ENCODE peak calls at places on chromosomes 16 and 17, in ten cellular contexts. H is left colon, W is HS-5, K is fibroblast of the conjunctiva, E is dorsolateral prefrontal cortex, L is nephron progenitor cell, V is foreskin fibroblast, Q is neural crest cell, A is lung microvascular endothelial cell, T is non-pigmented ciliary epithelial cell. R is an unnamed sample.

GRCh38 chr16:85969159-85969558 is 70.2 kb downstream of the IRF8 start:
- DNase-seq in A (no peak), E (no peak), H (no peak), Q (no peak), L (no peak), K (no peak), V (peak; percentile 41), W (no peak), T (peak; percentile 30), R (no peak)

GRCh38 chr17:32451879-32452278 is 7.6 kb downstream of the PSMD11 start:
- DNase-seq in V (no peak), W (no peak), E (no peak), H (no peak), T (no peak), K (no peak), A (no peak), Q (no peak), L (no peak), R (no peak)

GRCh38 chr17:81723651-81724209 is 11.6 kb downstream of the SLC25A10 start:
- DNase-seq in K (no peak), W (no peak), Q (no peak), T (no peak), H (no peak), E (no peak), A (no peak), V (no peak), L (no peak), R (no peak)

GRCh38 chr16:76441886-76442285 is 164.7 kb downstream of the CNTNAP4 start:
- DNase-seq in E (no peak), H (no peak), K (no peak), W (no peak), Q (no peak), A (no peak), V (no peak), L (no peak), T (no peak), R (no peak)

GRCh38 chr17:31877911-31878702 is 19.1 kb upstream of the COPRS start:
- DNase-seq in L (no peak), Q (no peak), T (peak; percentile 49), V (no peak), W (no peak), E (no peak), H (no peak), K (peak; percentile 47), A (peak; percentile 87), R (no peak)

GRCh38 chr16:46950009-46950408 is 23.5 kb downstream of the DNAJA2 start:
- DNase-seq in Q (no peak), L (no peak), K (no peak), W (no peak), V (no peak), A (no peak), T (no peak), E (no peak), H (no peak), R (no peak)

GRCh38 chr17:40612510-40613244 is 34.9 kb downstream of the SMARCE1 start:
- DNase-seq in A (no peak), Q (no peak), V (no peak), W (no peak), H (no peak), K (no peak), L (no peak), E (peak; percentile 76), T (no peak), R (no peak)

GRCh38 chr16:12260647-12261262 is 284.2 kb downstream of the SNX29 start:
- DNase-seq in K (no peak), T (no peak), A (peak; percentile 18), L (peak; percentile 27), H (no peak), V (peak; percentile 29), W (no peak), E (no peak), Q (no peak), R (peak; percentile 43)

GRCh38 chr16:48277158-48277557 is 29.8 kb upstream of the ABCC11 start:
- DNase-seq in A (no peak), K (no peak), L (no peak), E (no peak), W (no peak), V (no peak), Q (no peak), T (no peak), H (peak; percentile 41), R (peak; percentile 8)

GRCh38 chr16:38941-39892 is 14.2 kb downstream of the POLR3K start:
- DNase-seq in Q (no peak), L (no peak), A (no peak), W (no peak), K (no peak), V (no peak), T (no peak), H (peak; percentile 76), E (no peak), R (no peak)

GRCh38 chr17:3843935-3844516 is 2.0 kb downstream of the NCBP3 start:
- DNase-seq in W (no peak), L (peak; percentile 36), H (peak; percentile 58), Q (no peak), A (peak; percentile 69), T (no peak), V (peak; percentile 59), K (no peak), E (no peak), R (no peak)

GRCh38 chr17:6823011-6823442 is 8.5 kb downstream of the TEKT1 start:
- DNase-seq in A (no peak), Q (no peak), T (peak; percentile 36), K (peak; percentile 26), E (no peak), V (peak; percentile 82), H (no peak), L (no peak), W (peak; percentile 88), R (no peak)

GRCh38 chr16:87854053-87854906 is 15.0 kb downstream of the SLC7A5 start:
- DNase-seq in K (no peak), L (no peak), H (peak; percentile 49), V (no peak), A (no peak), W (no peak), T (no peak), E (no peak), Q (no peak), R (no peak)

GRCh38 chr16:28974007-28974436 is 556 bp upstream of the SPNS1 start:
- DNase-seq in Q (peak; percentile 57), A (peak; percentile 70), V (peak; percentile 87), H (peak; percentile 71), L (peak; percentile 76), K (peak; percentile 36), E (peak; percentile 59), T (peak; percentile 11), W (peak; percentile 16), R (peak; percentile 9)

GRCh38 chr16:47492428-47493357 is 31.6 kb downstream of the PHKB start:
- DNase-seq in H (peak; percentile 43), L (no peak), Q (no peak), T (no peak), K (peak; percentile 20), W (no peak), A (peak; percentile 74), V (peak; percentile 6), E (no peak), R (no peak)

GRCh38 chr17:44210342-44211192 is 8.9 kb downstream of the UBTF start:
- DNase-seq in Q (peak; percentile 86), T (no peak), W (no peak), H (peak; percentile 93), L (peak; percentile 92), K (peak; percentile 80), V (peak; percentile 94), E (peak; percentile 88), A (peak; percentile 93), R (no peak)

GRCh38 chr17:19387921-19388521 is 1.0 kb upstream of the MFAP4 start:
- DNase-seq in L (no peak), A (no peak), Q (no peak), W (no peak), K (peak; percentile 79), E (no peak), V (peak; percentile 88), H (no peak), T (no peak), R (no peak)

GRCh38 chr17:48592592-48592991 is 987 bp downstream of the HOXB5 start:
- DNase-seq in Q (no peak), E (no peak), W (no peak), A (no peak), V (no peak), L (no peak), T (no peak), K (no peak), H (no peak), R (no peak)

GRCh38 chr16:3484328-3485096 is 10.8 kb downstream of the C16orf90 start:
- DNase-seq in E (no peak), T (no peak), H (no peak), A (no peak), Q (no peak), K (no peak), V (no peak), L (no peak), W (no peak), R (no peak)

GRCh38 chr16:83808573-83809014 is 816 bp downstream of the HSBP1 start:
- DNase-seq in Q (no peak), K (no peak), V (peak; percentile 6), H (no peak), A (no peak), L (no peak), E (no peak), W (no peak), T (no peak), R (no peak)

GRCh38 chr17:83062818-83063671 is 16.4 kb upstream of the METRNL start:
- DNase-seq in E (peak; percentile 26), V (no peak), Q (no peak), A (no peak), K (no peak), W (no peak), H (no peak), L (no peak), T (no peak), R (no peak)

GRCh38 chr16:84463221-84463620 is 41.2 kb downstream of the MEAK7 start:
- DNase-seq in A (no peak), H (no peak), L (no peak), W (no peak), E (no peak), K (no peak), T (no peak), Q (no peak), V (peak; percentile 28), R (no peak)

GRCh38 chr17:77957215-77957868 is 1.2 kb upstream of the TNRC6C start:
- DNase-seq in T (no peak), W (no peak), H (no peak), K (no peak), Q (peak; percentile 6), A (peak; percentile 14), E (no peak), L (no peak), V (peak; percentile 51), R (no peak)

GRCh38 chr16:11871193-11871592 is 19.9 kb upstream of the RSL1D1 start:
- DNase-seq in T (no peak), Q (no peak), W (no peak), H (no peak), V (peak; percentile 50), A (no peak), L (peak; percentile 13), K (peak; percentile 22), E (no peak), R (no peak)

GRCh38 chr17:37168731-37169353 is 206.9 kb upstream of the C17orf78 start:
- DNase-seq in H (no peak), W (no peak), L (no peak), Q (no peak), V (no peak), A (no peak), K (no peak), T (no peak), E (no peak), R (no peak)

GRCh38 chr17:71446635-71447034 is 674.2 kb upstream of the SOX9 start:
- DNase-seq in E (no peak), A (no peak), K (no peak), L (no peak), V (peak; percentile 34), Q (no peak), W (no peak), T (no peak), H (no peak), R (no peak)

GRCh38 chr16:75477680-75478473 is 13.4 kb upstream of the TMEM170A start:
- DNase-seq in L (no peak), A (no peak), V (no peak), H (no peak), T (no peak), Q (no peak), K (no peak), W (no peak), E (no peak), R (no peak)

GRCh38 chr16:66426112-66427035 is 721 bp upstream of the BEAN1 start:
- DNase-seq in E (no peak), L (no peak), V (peak; percentile 18), Q (no peak), A (peak; percentile 38), H (no peak), T (no peak), W (no peak), K (no peak), R (no peak)

R was measured in NCI-H774.